ENCODE peak calls at places on chromosomes 12 and 14, in four cellular contexts. J, S, X and E are unnamed samples.

GRCh38 chr14:64970776-64971451 is 1.2 kb downstream of the RAB15 start:
- DNase-seq in J (no peak), S (no peak), X (peak), E (no peak)

GRCh38 chr12:99271071-99271470 is 376.5 kb upstream of the GARIN6 start:
- DNase-seq in J (no peak), S (no peak), X (peak), E (no peak)

GRCh38 chr12:98894412-98895085 is 249.5 kb downstream of the APAF1 start:
- DNase-seq in J (no peak), S (no peak), X (no peak), E (peak)

GRCh38 chr14:76985021-76985420 is 43.5 kb downstream of the IRF2BPL start:
- DNase-seq in J (no peak), S (peak), X (no peak), E (peak)

GRCh38 chr14:99179946-99180345 is 92.1 kb downstream of the BCL11B start:
- DNase-seq in J (no peak), S (no peak), X (no peak), E (no peak)

GRCh38 chr12:48996794-48997718 is 2.1 kb downstream of the DDN start:
- DNase-seq in J (no peak), S (peak), X (peak), E (peak)

GRCh38 chr12:62843714-62844113 is 91.2 kb downstream of the PPM1H start:
- DNase-seq in J (no peak), S (no peak), X (no peak), E (no peak)

GRCh38 chr14:34981743-34982420 is 910 bp upstream of the SRP54 start:
- DNase-seq in J (no peak), S (peak), X (peak), E (peak)

GRCh38 chr12:1830981-1831930 is 10.9 kb downstream of the LRTM2 start:
- DNase-seq in J (no peak), S (peak), X (peak), E (peak)

GRCh38 chr14:104392396-104393198 is 187.0 kb upstream of the C14orf180 start:
- DNase-seq in J (peak), S (no peak), X (no peak), E (no peak)

GRCh38 chr12:10069099-10069498 is 29.7 kb downstream of the CLEC1A start:
- DNase-seq in J (no peak), S (no peak), X (no peak), E (no peak)

GRCh38 chr12:132729541-132730320 is 19.1 kb downstream of the PGAM5 start:
- DNase-seq in J (no peak), S (no peak), X (peak), E (no peak)

GRCh38 chr12:32435921-32436710 is 36.8 kb downstream of the FGD4 start:
- DNase-seq in J (no peak), S (no peak), X (peak), E (no peak)

GRCh38 chr12:52379536-52379935 is 5.9 kb downstream of the KRT84 start:
- DNase-seq in J (no peak), S (no peak), X (no peak), E (no peak)

GRCh38 chr14:20782280-20782890 is 1.3 kb downstream of the RNASE6 start:
- DNase-seq in J (no peak), S (no peak), X (peak), E (no peak)

GRCh38 chr14:32201816-32202467 is at the start of gene RNU6-7:
- DNase-seq in J (no peak), S (peak), X (no peak), E (no peak)

GRCh38 chr14:51534623-51535022 is 117.1 kb upstream of the FRMD6 start:
- DNase-seq in J (no peak), S (peak), X (peak), E (no peak)

GRCh38 chr12:32446306-32447119 is 47.2 kb downstream of the FGD4 start:
- DNase-seq in J (no peak), S (no peak), X (no peak), E (no peak)

GRCh38 chr12:110647669-110648068 is 33.7 kb downstream of the TCTN1 start:
- DNase-seq in J (no peak), S (no peak), X (no peak), E (no peak)

GRCh38 chr14:77822307-77822706 is 22.4 kb downstream of the ADCK1 start:
- DNase-seq in J (no peak), S (no peak), X (no peak), E (no peak)

GRCh38 chr14:98799891-98800290 is 472.1 kb downstream of the BCL11B start:
- DNase-seq in J (no peak), S (no peak), X (no peak), E (no peak)

GRCh38 chr12:910416-910815 is 39.1 kb downstream of the RAD52 start:
- DNase-seq in J (no peak), S (no peak), X (no peak), E (no peak)

GRCh38 chr12:58731096-58731495 is 189.2 kb downstream of the LRIG3 start:
- DNase-seq in J (no peak), S (no peak), X (no peak), E (no peak)

GRCh38 chr14:94284221-94284620 is 8.8 kb downstream of the SERPINA10 start:
- DNase-seq in J (no peak), S (no peak), X (no peak), E (no peak)

GRCh38 chr12:47889040-47889439 is 15.8 kb downstream of the VDR start:
- DNase-seq in J (no peak), S (no peak), X (no peak), E (no peak)

GRCh38 chr12:29660847-29661246 is 122.9 kb downstream of the TMTC1 start:
- DNase-seq in J (no peak), S (no peak), X (no peak), E (no peak)

GRCh38 chr12:93019240-93019910 is 90.3 kb upstream of the EEA1 start:
- DNase-seq in J (no peak), S (no peak), X (no peak), E (no peak)

GRCh38 chr12:94074970-94075695 is 73.2 kb upstream of the PLXNC1 start:
- DNase-seq in J (no peak), S (peak), X (peak), E (no peak)

GRCh38 chr14:75328575-75328974 is 49.9 kb downstream of the FOS start:
- DNase-seq in J (no peak), S (no peak), X (no peak), E (no peak)

GRCh38 chr14:69399750-69400149 is 1.3 kb downstream of the SLC39A9 start:
- DNase-seq in J (no peak), S (no peak), X (no peak), E (no peak)

GRCh38 chr12:536751-537150 is 77.0 kb downstream of the B4GALNT3 start:
- DNase-seq in J (no peak), S (no peak), X (no peak), E (no peak)

GRCh38 chr12:71456316-71456715 is 16.7 kb downstream of the LGR5 start:
- DNase-seq in J (no peak), S (no peak), X (no peak), E (no peak)

GRCh38 chr14:31954991-31955390 is 122.1 kb upstream of the ARHGAP5 start:
- DNase-seq in J (no peak), S (no peak), X (peak), E (no peak)

GRCh38 chr12:106114084-106115068 is 24.4 kb downstream of the NUAK1 start:
- DNase-seq in J (no peak), S (no peak), X (peak), E (no peak)

GRCh38 chr12:130764475-130765185 is 48.5 kb upstream of the RIMBP2 start:
- DNase-seq in J (no peak), S (peak), X (peak), E (no peak)

GRCh38 chr12:15268927-15269552 is 47.8 kb upstream of the RERG start:
- DNase-seq in J (no peak), S (peak), X (peak), E (peak)

GRCh38 chr14:61927521-61927920 is 165.3 kb downstream of the SNAPC1 start:
- DNase-seq in J (no peak), S (no peak), X (peak), E (no peak)

GRCh38 chr14:61927015-61927414 is 164.8 kb downstream of the SNAPC1 start:
- DNase-seq in J (no peak), S (no peak), X (peak), E (no peak)

GRCh38 chr14:61923348-61923747 is 161.1 kb downstream of the SNAPC1 start:
- DNase-seq in J (no peak), S (peak), X (peak), E (no peak)

GRCh38 chr14:61925732-61926445 is 163.7 kb downstream of the SNAPC1 start:
- DNase-seq in J (no peak), S (no peak), X (no peak), E (no peak)

DNA sequence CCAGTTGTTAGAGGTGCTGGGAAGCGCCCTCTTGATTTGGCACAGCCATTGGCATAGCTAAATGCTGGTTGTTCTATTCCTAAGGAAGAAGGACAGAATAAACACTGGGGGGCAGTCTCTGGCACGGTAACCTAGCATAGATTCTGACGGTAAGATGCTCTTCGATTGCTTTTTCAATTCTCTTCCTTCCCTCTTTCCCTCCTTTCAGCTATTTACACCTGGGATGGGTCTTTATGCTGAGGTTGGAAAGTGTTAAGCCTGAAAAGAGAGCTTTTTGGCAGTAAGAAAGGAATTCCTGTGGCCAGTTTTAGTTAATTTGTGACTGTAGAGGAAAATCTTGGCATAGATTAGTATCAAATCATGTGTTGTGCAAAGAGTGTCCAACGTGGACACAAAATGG is 162.8 kb downstream of the SNAPC1 start:
- DNase-seq in J (no peak), S (no peak), X (peak), E (no peak)
- TF ChIP-seq CTCF in J (no peak), S (peak), X (peak), E (peak)

GRCh38 chr14:29222671-29223268 is 456.2 kb downstream of the FOXG1 start:
- DNase-seq in J (no peak), S (peak), X (peak), E (no peak)
- TF ChIP-seq CTCF in J (no peak), S (peak), X (peak), E (peak)

DNA sequence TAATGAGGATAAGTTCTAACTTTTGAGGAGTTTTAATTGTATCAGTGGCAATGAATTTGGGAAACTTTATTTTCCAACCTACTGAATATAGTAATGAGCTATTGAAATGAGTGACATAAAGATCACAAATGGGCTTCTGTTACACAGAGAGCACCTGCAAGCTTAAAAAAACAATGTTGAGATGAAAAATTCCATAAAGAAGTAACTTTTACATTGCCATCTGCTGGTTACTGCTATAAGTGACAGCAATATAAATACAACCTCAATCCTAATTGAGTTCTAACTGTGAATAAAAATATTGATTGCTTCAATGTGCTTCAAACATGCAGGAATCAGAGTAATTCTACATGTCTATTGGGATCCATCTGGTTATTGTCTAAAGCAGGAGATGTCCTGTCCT is 14.2 kb downstream of the WIF1 start:
- DNase-seq in J (no peak), S (peak), X (peak), E (no peak)
- TF ChIP-seq CTCF in J (no peak), S (peak), X (peak), E (peak)

GRCh38 chr12:68804654-68805591 is 3.1 kb upstream of the MDM2 start:
- DNase-seq in J (no peak), S (no peak), X (no peak), E (no peak)
- TF ChIP-seq CTCF in J (no peak), S (no peak), X (no peak), E (no peak)

DNA sequence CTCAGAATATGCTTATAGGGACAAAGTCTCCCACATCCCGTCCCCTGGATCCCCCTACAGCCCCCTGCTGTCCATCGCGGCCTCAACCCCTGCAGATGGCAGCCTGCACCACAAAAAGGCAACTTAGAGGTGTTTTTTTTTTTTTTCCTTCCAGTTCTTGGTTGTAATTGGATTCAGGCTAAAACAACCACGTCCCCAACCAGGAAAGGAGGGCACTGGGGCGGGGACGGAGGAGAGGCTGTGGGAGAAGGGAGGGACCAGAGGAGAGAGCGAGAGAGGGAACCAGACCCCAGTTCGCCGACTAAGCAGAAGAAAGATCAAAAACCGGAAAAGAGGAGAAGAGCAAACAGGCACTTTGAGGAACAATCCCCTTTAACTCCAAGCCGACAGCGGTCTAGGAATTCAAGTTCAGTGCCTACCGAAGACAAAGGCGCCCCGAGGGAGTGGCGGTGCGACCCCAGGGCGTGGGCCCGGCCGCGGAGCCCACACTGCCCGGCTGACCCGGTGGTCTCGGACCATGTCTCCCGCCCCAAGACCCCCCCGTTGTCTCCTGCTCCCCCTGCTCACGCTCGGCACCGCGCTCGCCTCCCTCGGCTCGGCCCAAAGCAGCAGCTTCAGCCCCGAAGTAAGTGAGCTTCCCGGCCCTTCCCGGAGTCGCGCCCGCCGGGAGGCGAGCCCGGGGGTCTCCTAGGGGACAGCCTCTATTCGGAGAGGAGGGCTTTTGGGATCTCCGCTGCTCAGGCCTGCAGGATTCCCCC is at the start of gene MMP14:
- DNase-seq in J (peak), S (peak), X (peak), E (peak)
- TF ChIP-seq CTCF in J (no peak), S (peak), X (peak), E (peak)

GRCh38 chr12:3882396-3882795 is 9.2 kb upstream of the PARP11 start:
- DNase-seq in J (no peak), S (no peak), X (no peak), E (no peak)

GRCh38 chr12:3885179-3886094 is 12.2 kb upstream of the PARP11 start:
- DNase-seq in J (no peak), S (peak), X (peak), E (no peak)

GRCh38 chr12:3882896-3883564 is 9.8 kb upstream of the PARP11 start:
- DNase-seq in J (no peak), S (peak), X (peak), E (no peak)

GRCh38 chr12:3884671-3885070 is 11.5 kb upstream of the PARP11 start:
- DNase-seq in J (no peak), S (no peak), X (no peak), E (no peak)

GRCh38 chr12:3881208-3881980 is 8.2 kb upstream of the PARP11 start:
- DNase-seq in J (no peak), S (no peak), X (no peak), E (no peak)
- TF ChIP-seq CTCF in J (no peak), S (no peak), X (no peak), E (no peak)